ENCODE peak calls at places on chromosomes 12 and 14, in nine cellular contexts. Y is CD4-positive, alpha-beta T cell; H is anterior cingulate cortex; X is NCI-H2029; W is activated CD8-positive, alpha-beta T cell treated with anti-CD3 and anti-CD28 coated beads for 36 hours; R is posterior cingulate gyrus; L is GM10248; T is brain microvascular endothelial cell; M is CD8-positive, alpha-beta memory T cell. V is an unnamed sample.

GRCh38 chr14:24839617-24840203 is 205.7 kb upstream of the GZMB start:
- DNase-seq in Y (no peak), H (no peak), X (peak; percentile 86), W (no peak), R (no peak), L (no peak), T (no peak), M (no peak), V (no peak)

GRCh38 chr14:96461950-96462798 is 40.0 kb upstream of the PAPOLA start:
- DNase-seq in Y (no peak), H (no peak), X (no peak), W (peak; percentile 39), R (no peak), L (no peak), T (no peak), M (no peak), V (no peak)

GRCh38 chr12:96196781-96197180 is 2.6 kb downstream of the ELK3 start:
- DNase-seq in Y (no peak), H (no peak), X (no peak), W (peak; percentile 52), R (no peak), L (no peak), T (no peak), M (no peak), V (no peak)

GRCh38 chr12:19185262-19185929 is 55.9 kb downstream of the PLEKHA5 start:
- DNase-seq in Y (no peak), H (no peak), X (no peak), W (no peak), R (no peak), L (no peak), T (no peak), M (no peak), V (no peak)

GRCh38 chr14:59130472-59130871 is 58.0 kb upstream of the DAAM1 start:
- DNase-seq in Y (no peak), H (no peak), X (no peak), W (no peak), R (no peak), L (no peak), T (no peak), M (no peak), V (no peak)

GRCh38 chr12:76883826-76884225 is 5.0 kb upstream of the CSRP2 start:
- DNase-seq in Y (no peak), H (no peak), X (peak; percentile 78), W (no peak), R (no peak), L (no peak), T (peak; percentile 65), M (no peak), V (no peak)

GRCh38 chr12:118436986-118437385 is 60.6 kb downstream of the SUDS3 start:
- DNase-seq in Y (no peak), H (no peak), X (no peak), W (no peak), R (no peak), L (no peak), T (peak; percentile 64), M (no peak), V (no peak)

GRCh38 chr14:74221741-74222140 is 17.5 kb upstream of the VSX2 start:
- DNase-seq in Y (no peak), H (no peak), X (no peak), W (no peak), R (no peak), L (no peak), T (no peak), M (no peak), V (no peak)

GRCh38 chr12:59579616-59580015 is 16.2 kb upstream of the SLC16A7 start:
- DNase-seq in Y (no peak), H (no peak), X (no peak), W (no peak), R (no peak), L (no peak), T (no peak), M (no peak), V (no peak)

GRCh38 chr14:77088219-77088618 is 9.8 kb upstream of the CIPC start:
- DNase-seq in Y (no peak), H (no peak), X (peak; percentile 38), W (no peak), R (no peak), L (no peak), T (no peak), M (no peak), V (no peak)

GRCh38 chr12:55705802-55706402 is 1.8 kb downstream of the ITGA7 start:
- DNase-seq in Y (no peak), H (no peak), X (no peak), W (peak; percentile 50), R (no peak), L (peak; percentile 53), T (no peak), M (peak; percentile 47), V (no peak)

GRCh38 chr14:80017796-80018195 is 193.5 kb downstream of the DIO2 start:
- DNase-seq in Y (no peak), H (no peak), X (no peak), W (no peak), R (no peak), L (no peak), T (no peak), M (no peak), V (no peak)

GRCh38 chr14:93322886-93323596 is 9.8 kb downstream of the BTBD7 start:
- DNase-seq in Y (no peak), H (no peak), X (no peak), W (no peak), R (no peak), L (no peak), T (no peak), M (no peak), V (no peak)

GRCh38 chr14:46499521-46499920 is 152.1 kb downstream of the RPL10L start:
- DNase-seq in Y (no peak), H (no peak), X (no peak), W (no peak), R (no peak), L (no peak), T (no peak), M (no peak), V (no peak)

GRCh38 chr12:109421355-109422087 is 55.6 kb downstream of the KCTD10 start:
- DNase-seq in Y (no peak), H (no peak), X (no peak), W (no peak), R (no peak), L (no peak), T (no peak), M (no peak), V (no peak)

GRCh38 chr12:118330421-118331018 is 42.2 kb downstream of the TAOK3 start:
- DNase-seq in Y (no peak), H (no peak), X (no peak), W (no peak), R (no peak), L (peak; percentile 33), T (peak; percentile 68), M (no peak), V (peak; percentile 96)

GRCh38 chr12:64304571-64304970 is 82.5 kb upstream of the KICS2 start:
- DNase-seq in Y (no peak), H (no peak), X (no peak), W (no peak), R (no peak), L (no peak), T (no peak), M (no peak), V (no peak)

GRCh38 chr14:68363841-68364711 is 428.8 kb downstream of the ZFP36L1 start:
- DNase-seq in Y (no peak), H (peak; percentile 25), X (no peak), W (no peak), R (no peak), L (no peak), T (peak; percentile 90), M (no peak), V (no peak)

GRCh38 chr12:11877869-11878780 is 192.6 kb upstream of the BCL2L14 start:
- DNase-seq in Y (no peak), H (no peak), X (peak; percentile 83), W (no peak), R (no peak), L (no peak), T (peak; percentile 85), M (no peak), V (no peak)

GRCh38 chr12:127241056-127241830 is 1025.7 kb upstream of the TMEM132C start:
- DNase-seq in Y (no peak), H (no peak), X (no peak), W (no peak), R (no peak), L (no peak), T (no peak), M (no peak), V (no peak)

GRCh38 chr12:59583003-59583712 is 12.7 kb upstream of the SLC16A7 start:
- DNase-seq in Y (no peak), H (no peak), X (no peak), W (peak; percentile 21), R (no peak), L (no peak), T (no peak), M (no peak), V (no peak)

GRCh38 chr12:116125981-116126566 is 151.4 kb downstream of the MED13L start:
- DNase-seq in Y (no peak), H (no peak), X (no peak), W (no peak), R (no peak), L (no peak), T (no peak), M (no peak), V (no peak)

GRCh38 chr12:5921027-5921909 is 23.8 kb downstream of the ANO2 start:
- DNase-seq in Y (no peak), H (no peak), X (no peak), W (no peak), R (no peak), L (no peak), T (no peak), M (no peak), V (no peak)

GRCh38 chr12:95258146-95258545 is 40.5 kb downstream of the VEZT start:
- DNase-seq in Y (no peak), H (no peak), X (no peak), W (no peak), R (no peak), L (no peak), T (peak; percentile 9), M (no peak), V (no peak)

GRCh38 chr12:13103391-13104033 is at the start of gene GSG1:
- DNase-seq in Y (no peak), H (no peak), X (no peak), W (peak; percentile 41), R (no peak), L (no peak), T (no peak), M (no peak), V (no peak)

GRCh38 chr12:65532162-65532561 is 253.7 kb downstream of the MSRB3 start:
- DNase-seq in Y (no peak), H (no peak), X (no peak), W (no peak), R (no peak), L (no peak), T (peak; percentile 78), M (no peak), V (no peak)

GRCh38 chr14:85444685-85445084 is 85.3 kb upstream of the FLRT2 start:
- DNase-seq in Y (no peak), H (no peak), X (no peak), W (no peak), R (no peak), L (no peak), T (peak; percentile 41), M (no peak), V (no peak)

GRCh38 chr14:93115920-93116675 is at the start of gene ITPK1:
- DNase-seq in Y (peak; percentile 25), H (peak; percentile 54), X (no peak), W (peak; percentile 73), R (no peak), L (peak; percentile 83), T (no peak), M (peak; percentile 73), V (no peak)

V was measured in GF-D8.